ENCODE peak calls at places on chromosome 18, in nine cellular contexts. D, C, S, O, Z, Q, T, W and E are unnamed samples.

GRCh38 chr18:63321291-63321690 is 1.7 kb upstream of the BCL2 start:
- DNase-seq in S (no peak), Z (no peak), T (no peak), D (no peak), O (no peak), Q (no peak), C (no peak), W (no peak), E (no peak)

GRCh38 chr18:13558132-13558531 is 168.2 kb downstream of the FAM210A start:
- DNase-seq in Q (peak), W (peak), S (no peak), C (peak), D (no peak), T (peak), Z (no peak), O (peak), E (peak)

GRCh38 chr18:79791141-79791972 is 6.4 kb upstream of the KCNG2 start:
- DNase-seq in W (peak), D (no peak), C (peak), Z (peak), Q (peak), O (no peak), S (no peak), T (no peak), E (peak)

GRCh38 chr18:32427084-32427933 is 43.4 kb downstream of the GAREM1 start:
- DNase-seq in W (peak), D (no peak), Z (no peak), T (no peak), S (no peak), Q (no peak), C (no peak), O (no peak), E (no peak)

GRCh38 chr18:832085-832681 is 20.1 kb upstream of the YES1 start:
- DNase-seq in O (peak), W (no peak), Q (no peak), D (no peak), Z (no peak), S (no peak), C (peak), T (peak), E (peak)

GRCh38 chr18:6921571-6921970 is 192.1 kb downstream of the ARHGAP28 start:
- DNase-seq in C (no peak), D (no peak), Z (no peak), W (no peak), Q (no peak), O (no peak), S (no peak), T (no peak), E (no peak)

GRCh38 chr18:49865401-49865800 is 52.1 kb upstream of the ACAA2 start:
- DNase-seq in S (no peak), C (peak), T (no peak), Z (no peak), O (no peak), D (no peak), Q (no peak), W (no peak), E (no peak)

GRCh38 chr18:48924621-48925601 is 25.9 kb downstream of the SMAD7 start:
- DNase-seq in S (no peak), D (no peak), Q (no peak), O (no peak), Z (no peak), T (peak), W (no peak), C (peak), E (no peak)

GRCh38 chr18:23259701-23260661 is 124.7 kb downstream of the CABLES1 start:
- DNase-seq in S (no peak), D (peak), T (peak), O (peak), Z (peak), C (peak), Q (peak), W (peak), E (peak)

GRCh38 chr18:9869713-9870430 is 15.9 kb upstream of the TXNDC2 start:
- DNase-seq in W (peak), D (no peak), T (no peak), O (no peak), Z (no peak), C (peak), S (no peak), Q (peak), E (no peak)

GRCh38 chr18:79405781-79406575 is 10.2 kb downstream of the NFATC1 start:
- DNase-seq in C (no peak), D (no peak), Q (peak), S (no peak), W (no peak), O (no peak), Z (peak), T (peak), E (no peak)